ENCODE peak calls at places on chromosomes 4 and X, in eight cellular contexts. One of them, this sample, is unnamed.

GRCh38 chr4:180059216-180059881 is 2183.9 kb upstream of the TENM3 start:
- DNase-seq in Panc1: no peak
- DNase-seq in dorsolateral prefrontal cortex: no peak
- DNase-seq in left ventricle myocardium inferior: no peak
- DNase-seq in choroid plexus epithelial cell: no peak
- DNase-seq in pancreas: no peak
- DNase-seq in LNCaP clone FGC: no peak
- DNase-seq in heart left ventricle: no peak
- DNase-seq in this sample: peak

GRCh38 chr4:76233967-76234678 is 17.4 kb upstream of the FAM47E start:
- DNase-seq in Panc1: no peak
- DNase-seq in dorsolateral prefrontal cortex: no peak
- DNase-seq in left ventricle myocardium inferior: no peak
- DNase-seq in choroid plexus epithelial cell: peak
- DNase-seq in pancreas: no peak
- DNase-seq in LNCaP clone FGC: no peak
- DNase-seq in heart left ventricle: no peak
- DNase-seq in this sample: no peak

GRCh38 chrX:30800901-30801300 is 88.2 kb downstream of the TAB3 start:
- DNase-seq in Panc1: no peak
- DNase-seq in dorsolateral prefrontal cortex: no peak
- DNase-seq in left ventricle myocardium inferior: no peak
- DNase-seq in choroid plexus epithelial cell: no peak
- DNase-seq in pancreas: no peak
- DNase-seq in LNCaP clone FGC: no peak
- DNase-seq in heart left ventricle: no peak
- DNase-seq in this sample: no peak

GRCh38 chrX:71579136-71579989 is 1.1 kb downstream of the GCNA start:
- DNase-seq in Panc1: no peak
- DNase-seq in dorsolateral prefrontal cortex: no peak
- DNase-seq in left ventricle myocardium inferior: no peak
- DNase-seq in choroid plexus epithelial cell: no peak
- DNase-seq in pancreas: no peak
- DNase-seq in LNCaP clone FGC: no peak
- DNase-seq in heart left ventricle: no peak
- DNase-seq in this sample: no peak

GRCh38 chrX:11386001-11386523 is 92.8 kb downstream of the AMELX start:
- DNase-seq in Panc1: no peak
- DNase-seq in dorsolateral prefrontal cortex: no peak
- DNase-seq in left ventricle myocardium inferior: no peak
- DNase-seq in choroid plexus epithelial cell: peak
- DNase-seq in pancreas: no peak
- DNase-seq in LNCaP clone FGC: no peak
- DNase-seq in heart left ventricle: no peak
- DNase-seq in this sample: peak

GRCh38 chr4:5958199-5958735 is 60.0 kb downstream of the C4orf50 start:
- DNase-seq in Panc1: no peak
- DNase-seq in dorsolateral prefrontal cortex: no peak
- DNase-seq in left ventricle myocardium inferior: no peak
- DNase-seq in choroid plexus epithelial cell: no peak
- DNase-seq in pancreas: no peak
- DNase-seq in LNCaP clone FGC: no peak
- DNase-seq in heart left ventricle: no peak
- DNase-seq in this sample: no peak

GRCh38 chr4:4216668-4217067 is 10.1 kb downstream of the OTOP1 start:
- DNase-seq in Panc1: no peak
- DNase-seq in dorsolateral prefrontal cortex: no peak
- DNase-seq in left ventricle myocardium inferior: no peak
- DNase-seq in choroid plexus epithelial cell: peak
- DNase-seq in pancreas: no peak
- DNase-seq in LNCaP clone FGC: no peak
- DNase-seq in heart left ventricle: no peak
- DNase-seq in this sample: peak

GRCh38 chrX:16664059-16664458 is 14.1 kb downstream of the S100G start:
- DNase-seq in Panc1: no peak
- DNase-seq in dorsolateral prefrontal cortex: no peak
- DNase-seq in left ventricle myocardium inferior: no peak
- DNase-seq in choroid plexus epithelial cell: peak
- DNase-seq in pancreas: no peak
- DNase-seq in LNCaP clone FGC: no peak
- DNase-seq in heart left ventricle: no peak
- DNase-seq in this sample: peak

GRCh38 chrX:1824855-1825254 is 210.0 kb downstream of the ASMT start:
- DNase-seq in Panc1: no peak
- DNase-seq in dorsolateral prefrontal cortex: no peak
- DNase-seq in left ventricle myocardium inferior: no peak
- DNase-seq in choroid plexus epithelial cell: no peak
- DNase-seq in pancreas: no peak
- DNase-seq in LNCaP clone FGC: no peak
- DNase-seq in heart left ventricle: no peak
- DNase-seq in this sample: no peak

GRCh38 chr4:99841143-99841542 is 24.5 kb downstream of the DAPP1 start:
- DNase-seq in Panc1: no peak
- DNase-seq in dorsolateral prefrontal cortex: no peak
- DNase-seq in left ventricle myocardium inferior: no peak
- DNase-seq in choroid plexus epithelial cell: no peak
- DNase-seq in pancreas: no peak
- DNase-seq in LNCaP clone FGC: no peak
- DNase-seq in heart left ventricle: no peak
- DNase-seq in this sample: no peak

GRCh38 chr4:80454561-80454960 is 119.0 kb downstream of the CFAP299 start:
- DNase-seq in Panc1: no peak
- DNase-seq in dorsolateral prefrontal cortex: no peak
- DNase-seq in left ventricle myocardium inferior: no peak
- DNase-seq in choroid plexus epithelial cell: no peak
- DNase-seq in pancreas: no peak
- DNase-seq in LNCaP clone FGC: no peak
- DNase-seq in heart left ventricle: no peak
- DNase-seq in this sample: no peak

GRCh38 chr4:31175242-31175910 is 455.2 kb downstream of the PCDH7 start:
- DNase-seq in Panc1: no peak
- DNase-seq in dorsolateral prefrontal cortex: no peak
- DNase-seq in left ventricle myocardium inferior: no peak
- DNase-seq in choroid plexus epithelial cell: no peak
- DNase-seq in pancreas: no peak
- DNase-seq in LNCaP clone FGC: no peak
- DNase-seq in heart left ventricle: no peak
- DNase-seq in this sample: no peak

GRCh38 chrX:68292471-68292870 is 140.8 kb downstream of the OPHN1 start:
- DNase-seq in Panc1: no peak
- DNase-seq in dorsolateral prefrontal cortex: no peak
- DNase-seq in left ventricle myocardium inferior: no peak
- DNase-seq in choroid plexus epithelial cell: peak
- DNase-seq in pancreas: no peak
- DNase-seq in LNCaP clone FGC: no peak
- DNase-seq in heart left ventricle: no peak
- DNase-seq in this sample: peak

GRCh38 chr4:41539711-41540110 is 1.8 kb downstream of the LIMCH1 start:
- DNase-seq in Panc1: no peak
- DNase-seq in dorsolateral prefrontal cortex: no peak
- DNase-seq in left ventricle myocardium inferior: no peak
- DNase-seq in choroid plexus epithelial cell: no peak
- DNase-seq in pancreas: no peak
- DNase-seq in LNCaP clone FGC: no peak
- DNase-seq in heart left ventricle: no peak
- DNase-seq in this sample: no peak

GRCh38 chr4:41537267-41537890 is 578 bp upstream of the LIMCH1 start:
- DNase-seq in Panc1: no peak
- DNase-seq in dorsolateral prefrontal cortex: no peak
- DNase-seq in left ventricle myocardium inferior: no peak
- DNase-seq in choroid plexus epithelial cell: no peak
- DNase-seq in pancreas: no peak
- DNase-seq in LNCaP clone FGC: no peak
- DNase-seq in heart left ventricle: no peak
- DNase-seq in this sample: no peak

GRCh38 chr4:41535911-41536361 is 2.0 kb upstream of the LIMCH1 start:
- DNase-seq in Panc1: no peak
- DNase-seq in dorsolateral prefrontal cortex: no peak
- DNase-seq in left ventricle myocardium inferior: no peak
- DNase-seq in choroid plexus epithelial cell: no peak
- DNase-seq in pancreas: no peak
- DNase-seq in LNCaP clone FGC: peak
- DNase-seq in heart left ventricle: no peak
- DNase-seq in this sample: no peak

GRCh38 chr4:41538887-41539498 is 1.0 kb downstream of the LIMCH1 start:
- DNase-seq in Panc1: no peak
- DNase-seq in dorsolateral prefrontal cortex: no peak
- DNase-seq in left ventricle myocardium inferior: peak
- DNase-seq in choroid plexus epithelial cell: no peak
- DNase-seq in pancreas: no peak
- DNase-seq in LNCaP clone FGC: no peak
- DNase-seq in heart left ventricle: peak
- DNase-seq in this sample: no peak

DNA sequence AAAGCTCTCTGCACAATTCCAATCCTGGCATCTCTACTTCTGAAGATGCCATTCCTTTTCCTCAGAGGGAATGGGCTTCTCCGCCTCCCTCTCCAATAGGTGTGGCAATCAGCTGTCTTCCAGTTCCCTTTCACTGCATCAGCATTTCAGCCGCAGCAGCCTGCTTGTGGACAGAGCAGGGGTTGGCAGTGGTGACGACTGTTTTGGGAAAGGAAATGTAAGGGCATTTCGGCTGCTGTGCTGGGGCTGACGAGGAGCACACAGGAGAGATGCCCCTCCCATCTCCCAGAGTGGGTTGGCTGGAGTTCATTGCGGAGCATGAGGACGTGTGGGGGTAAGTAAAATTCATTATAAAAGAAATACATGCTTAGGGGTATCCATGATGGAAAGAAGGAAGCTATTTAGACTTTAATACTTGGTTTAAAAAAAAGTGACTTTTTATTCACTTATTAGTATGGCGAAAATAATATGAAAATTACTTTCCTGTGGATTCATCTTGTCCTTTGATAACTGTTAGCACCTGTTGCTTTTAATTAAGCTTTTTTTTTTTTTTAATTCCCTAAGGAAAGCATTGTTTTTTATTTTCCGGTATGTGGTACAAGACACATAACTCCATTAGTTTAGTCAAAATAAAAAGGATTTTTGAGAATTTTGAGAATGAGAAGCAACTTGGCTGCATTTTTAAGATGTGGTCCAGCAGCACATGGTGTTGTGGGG is at the start of gene LIMCH1:
- DNase-seq in Panc1: no peak
- DNase-seq in dorsolateral prefrontal cortex: no peak
- DNase-seq in left ventricle myocardium inferior: peak
- DNase-seq in choroid plexus epithelial cell: no peak
- DNase-seq in pancreas: no peak
- DNase-seq in LNCaP clone FGC: peak
- DNase-seq in heart left ventricle: peak
- DNase-seq in this sample: no peak
- H3K4me3 ChIP-seq in Panc1: no peak
- H3K4me3 ChIP-seq in dorsolateral prefrontal cortex: peak
- H3K4me3 ChIP-seq in left ventricle myocardium inferior: peak
- H3K4me3 ChIP-seq in choroid plexus epithelial cell: no peak
- H3K4me3 ChIP-seq in pancreas: no peak
- H3K4me3 ChIP-seq in LNCaP clone FGC: peak
- H3K4me3 ChIP-seq in heart left ventricle: peak
- H3K4me3 ChIP-seq in this sample: no peak

GRCh38 chr4:109046549-109047171 is 255.8 kb downstream of the COL25A1 start:
- DNase-seq in Panc1: no peak
- DNase-seq in dorsolateral prefrontal cortex: no peak
- DNase-seq in left ventricle myocardium inferior: no peak
- DNase-seq in choroid plexus epithelial cell: peak
- DNase-seq in pancreas: no peak
- DNase-seq in LNCaP clone FGC: no peak
- DNase-seq in heart left ventricle: no peak
- DNase-seq in this sample: peak
- TF ChIP-seq CTCF in Panc1: no peak
- TF ChIP-seq CTCF in dorsolateral prefrontal cortex: no peak
- TF ChIP-seq CTCF in left ventricle myocardium inferior: no peak
- TF ChIP-seq CTCF in choroid plexus epithelial cell: no peak
- TF ChIP-seq CTCF in pancreas: no peak
- TF ChIP-seq CTCF in LNCaP clone FGC: no peak
- TF ChIP-seq CTCF in heart left ventricle: no peak
- TF ChIP-seq CTCF in this sample: no peak

DNA sequence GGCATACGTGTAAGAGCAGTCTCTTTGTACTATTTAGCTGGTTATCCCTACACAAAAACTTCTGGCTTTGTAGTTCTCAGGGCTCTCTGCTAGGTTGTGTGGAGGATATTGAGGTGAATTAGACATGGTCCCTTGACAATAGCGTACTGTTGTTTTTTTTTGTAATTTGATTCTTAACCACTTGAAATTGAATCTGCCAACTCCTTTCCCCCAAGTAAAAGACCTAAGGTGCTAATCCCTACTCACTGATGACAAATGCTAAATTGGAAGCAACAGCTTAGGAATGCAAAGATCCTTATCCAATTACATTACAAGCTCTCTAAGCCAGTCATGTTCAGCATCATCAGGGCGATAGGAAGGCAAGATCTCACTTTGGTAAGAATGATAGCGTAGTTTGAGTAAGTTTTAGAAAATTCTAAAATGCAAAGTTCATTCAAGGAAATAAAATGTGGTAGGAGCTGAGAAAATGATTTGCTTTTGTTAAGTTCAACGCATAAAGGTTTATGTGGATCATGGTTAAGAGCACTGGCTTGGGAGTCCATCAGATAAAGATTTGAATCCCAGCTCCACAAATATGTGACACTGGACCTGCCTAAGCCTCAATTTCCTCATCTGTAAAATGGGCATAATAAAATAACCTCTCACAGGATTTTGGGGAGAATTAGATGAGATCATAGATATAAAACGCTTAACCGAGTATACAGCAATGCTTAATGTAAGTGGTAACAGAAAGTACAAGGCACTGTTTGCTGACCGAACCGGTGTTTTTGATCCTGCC is 39.3 kb downstream of the DOCK11 start:
- DNase-seq in Panc1: no peak
- DNase-seq in dorsolateral prefrontal cortex: no peak
- DNase-seq in left ventricle myocardium inferior: no peak
- DNase-seq in choroid plexus epithelial cell: peak
- DNase-seq in pancreas: no peak
- DNase-seq in LNCaP clone FGC: no peak
- DNase-seq in heart left ventricle: no peak
- DNase-seq in this sample: no peak
- H3K4me3 ChIP-seq in Panc1: no peak
- H3K4me3 ChIP-seq in dorsolateral prefrontal cortex: no peak
- H3K4me3 ChIP-seq in left ventricle myocardium inferior: no peak
- H3K4me3 ChIP-seq in choroid plexus epithelial cell: no peak
- H3K4me3 ChIP-seq in pancreas: no peak
- H3K4me3 ChIP-seq in LNCaP clone FGC: no peak
- H3K4me3 ChIP-seq in heart left ventricle: no peak
- H3K4me3 ChIP-seq in this sample: no peak

DNA sequence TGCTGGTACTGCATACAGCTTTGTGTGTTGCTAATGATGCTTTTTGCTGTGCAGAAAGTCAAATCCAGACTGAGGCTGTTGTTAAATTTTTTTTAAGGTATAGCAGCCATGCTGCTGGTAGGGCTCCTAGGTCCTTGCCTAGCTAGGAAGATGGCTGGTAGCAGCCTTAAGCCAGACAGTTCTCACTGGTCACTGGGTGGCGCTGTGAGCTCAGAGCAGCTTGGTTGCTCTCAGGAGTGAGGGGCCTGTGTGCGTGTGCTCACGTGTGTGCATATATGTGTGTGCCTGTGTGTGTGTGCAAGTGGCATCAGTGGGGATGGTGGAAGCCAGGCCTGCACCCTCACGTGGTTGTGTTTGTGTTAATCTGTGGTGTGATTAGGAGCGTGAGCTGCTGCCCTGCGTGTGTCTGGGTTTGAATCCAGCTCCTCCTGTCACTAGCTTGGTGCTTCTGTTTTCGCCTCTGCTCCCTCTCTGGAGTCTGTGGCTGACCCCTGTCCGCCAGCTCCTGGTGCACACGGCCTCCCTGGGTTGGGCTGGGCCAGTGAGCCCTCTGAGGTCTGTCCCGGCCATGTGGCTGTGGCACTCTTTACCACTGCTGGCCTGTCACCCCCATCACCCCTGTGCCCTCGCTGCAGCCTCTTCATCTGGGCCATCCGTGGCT is 46.1 kb downstream of the SORCS2 start:
- DNase-seq in Panc1: no peak
- DNase-seq in dorsolateral prefrontal cortex: no peak
- DNase-seq in left ventricle myocardium inferior: no peak
- DNase-seq in choroid plexus epithelial cell: no peak
- DNase-seq in pancreas: no peak
- DNase-seq in LNCaP clone FGC: no peak
- DNase-seq in heart left ventricle: no peak
- DNase-seq in this sample: no peak
- TF ChIP-seq CTCF in Panc1: no peak
- TF ChIP-seq CTCF in dorsolateral prefrontal cortex: no peak
- TF ChIP-seq CTCF in left ventricle myocardium inferior: no peak
- TF ChIP-seq CTCF in choroid plexus epithelial cell: peak
- TF ChIP-seq CTCF in pancreas: no peak
- TF ChIP-seq CTCF in LNCaP clone FGC: no peak
- TF ChIP-seq CTCF in heart left ventricle: peak
- TF ChIP-seq CTCF in this sample: no peak

This sample was measured in cardiac fibroblast.